ENCODE peak calls at places on chromosomes 12 and 14, in six cellular contexts. One of them, this sample, is unnamed.

GRCh38 chr12:11543513-11544168 is 105.8 kb upstream of the ETV6 start:
- DNase-seq in IMR-90: peak; percentile 25
- DNase-seq in neuronal stem cell: no peak
- DNase-seq in mesenchymal stem cell: peak; percentile 55
- DNase-seq in H1: no peak
- DNase-seq in trophoblast cell: no peak
- DNase-seq in this sample: no peak

GRCh38 chr12:124576061-124576650 is 8.7 kb upstream of the NCOR2 start:
- DNase-seq in IMR-90: no peak
- DNase-seq in neuronal stem cell: no peak
- DNase-seq in mesenchymal stem cell: no peak
- DNase-seq in H1: no peak
- DNase-seq in trophoblast cell: no peak
- DNase-seq in this sample: no peak

GRCh38 chr14:20609215-20610001 is 18.2 kb upstream of the RNASE12 start:
- DNase-seq in IMR-90: peak; percentile 86
- DNase-seq in neuronal stem cell: peak; percentile 87
- DNase-seq in mesenchymal stem cell: peak; percentile 88
- DNase-seq in H1: no peak
- DNase-seq in trophoblast cell: peak; percentile 69
- DNase-seq in this sample: peak; percentile 82

GRCh38 chr14:63432228-63432627 is 110.9 kb downstream of the PPP2R5E start:
- DNase-seq in IMR-90: no peak
- DNase-seq in neuronal stem cell: no peak
- DNase-seq in mesenchymal stem cell: no peak
- DNase-seq in H1: no peak
- DNase-seq in trophoblast cell: no peak
- DNase-seq in this sample: no peak

GRCh38 chr14:101176535-101177205 is 273.1 kb upstream of the RTL1 start:
- DNase-seq in IMR-90: no peak
- DNase-seq in neuronal stem cell: no peak
- DNase-seq in mesenchymal stem cell: no peak
- DNase-seq in H1: no peak
- DNase-seq in trophoblast cell: no peak
- DNase-seq in this sample: peak; percentile 17

GRCh38 chr12:57093412-57094193 is 4.7 kb downstream of the NAB2 start:
- DNase-seq in IMR-90: peak; percentile 90
- DNase-seq in neuronal stem cell: peak; percentile 77
- DNase-seq in mesenchymal stem cell: peak; percentile 87
- DNase-seq in H1: no peak
- DNase-seq in trophoblast cell: no peak
- DNase-seq in this sample: peak; percentile 85

GRCh38 chr12:93783827-93784226 is 106.7 kb downstream of the CRADD start:
- DNase-seq in IMR-90: no peak
- DNase-seq in neuronal stem cell: no peak
- DNase-seq in mesenchymal stem cell: peak; percentile 27
- DNase-seq in H1: no peak
- DNase-seq in trophoblast cell: no peak
- DNase-seq in this sample: no peak

GRCh38 chr12:68304626-68305025 is 27.5 kb downstream of the MDM1 start:
- DNase-seq in IMR-90: peak; percentile 59
- DNase-seq in neuronal stem cell: no peak
- DNase-seq in mesenchymal stem cell: no peak
- DNase-seq in H1: no peak
- DNase-seq in trophoblast cell: no peak
- DNase-seq in this sample: no peak

GRCh38 chr12:50753232-50753769 is 10.6 kb upstream of the ATF1 start:
- DNase-seq in IMR-90: no peak
- DNase-seq in neuronal stem cell: no peak
- DNase-seq in mesenchymal stem cell: no peak
- DNase-seq in H1: no peak
- DNase-seq in trophoblast cell: no peak
- DNase-seq in this sample: peak; percentile 9

GRCh38 chr12:53279283-53279869 is 11.3 kb downstream of the ESPL1 start:
- DNase-seq in IMR-90: no peak
- DNase-seq in neuronal stem cell: no peak
- DNase-seq in mesenchymal stem cell: no peak
- DNase-seq in H1: no peak
- DNase-seq in trophoblast cell: no peak
- DNase-seq in this sample: no peak

GRCh38 chr12:2064078-2064507 is 11.3 kb downstream of the CACNA1C start:
- DNase-seq in IMR-90: peak; percentile 59
- DNase-seq in neuronal stem cell: no peak
- DNase-seq in mesenchymal stem cell: peak; percentile 31
- DNase-seq in H1: no peak
- DNase-seq in trophoblast cell: peak; percentile 50
- DNase-seq in this sample: no peak

GRCh38 chr14:73878436-73878835 is 8.2 kb upstream of the ZNF410 start:
- DNase-seq in IMR-90: peak; percentile 92
- DNase-seq in neuronal stem cell: no peak
- DNase-seq in mesenchymal stem cell: peak; percentile 88
- DNase-seq in H1: no peak
- DNase-seq in trophoblast cell: no peak
- DNase-seq in this sample: no peak

GRCh38 chr12:3129301-3130052 is 52.3 kb downstream of the TSPAN9 start:
- DNase-seq in IMR-90: peak; percentile 88
- DNase-seq in neuronal stem cell: no peak
- DNase-seq in mesenchymal stem cell: peak; percentile 71
- DNase-seq in H1: no peak
- DNase-seq in trophoblast cell: no peak
- DNase-seq in this sample: no peak

GRCh38 chr14:21095430-21096205 is 2.8 kb downstream of the ZNF219 start:
- DNase-seq in IMR-90: peak; percentile 51
- DNase-seq in neuronal stem cell: no peak
- DNase-seq in mesenchymal stem cell: no peak
- DNase-seq in H1: no peak
- DNase-seq in trophoblast cell: no peak
- DNase-seq in this sample: peak; percentile 31

GRCh38 chr12:40622246-40622838 is 69.9 kb upstream of the CNTN1 start:
- DNase-seq in IMR-90: peak; percentile 43
- DNase-seq in neuronal stem cell: peak; percentile 57
- DNase-seq in mesenchymal stem cell: peak; percentile 15
- DNase-seq in H1: peak; percentile 46
- DNase-seq in trophoblast cell: peak; percentile 56
- DNase-seq in this sample: peak; percentile 59

GRCh38 chr14:100538566-100539318 is 48.5 kb downstream of the BEGAIN start:
- DNase-seq in IMR-90: no peak
- DNase-seq in neuronal stem cell: no peak
- DNase-seq in mesenchymal stem cell: no peak
- DNase-seq in H1: no peak
- DNase-seq in trophoblast cell: no peak
- DNase-seq in this sample: no peak

GRCh38 chr12:64187370-64187769 is 34.7 kb downstream of the KICS2 start:
- DNase-seq in IMR-90: peak; percentile 74
- DNase-seq in neuronal stem cell: no peak
- DNase-seq in mesenchymal stem cell: peak; percentile 63
- DNase-seq in H1: no peak
- DNase-seq in trophoblast cell: no peak
- DNase-seq in this sample: no peak

GRCh38 chr12:751192-751827 is 1.1 kb upstream of the WNK1 start:
- DNase-seq in IMR-90: peak; percentile 96
- DNase-seq in neuronal stem cell: peak; percentile 96
- DNase-seq in mesenchymal stem cell: peak; percentile 97
- DNase-seq in H1: peak; percentile 94
- DNase-seq in trophoblast cell: peak; percentile 99
- DNase-seq in this sample: peak; percentile 98

GRCh38 chr12:753401-754237 is 1.2 kb downstream of the WNK1 start:
- DNase-seq in IMR-90: no peak
- DNase-seq in neuronal stem cell: no peak
- DNase-seq in mesenchymal stem cell: peak; percentile 44
- DNase-seq in H1: no peak
- DNase-seq in trophoblast cell: no peak
- DNase-seq in this sample: peak; percentile 50

GRCh38 chr12:754238-754816 is 1.9 kb downstream of the WNK1 start:
- DNase-seq in IMR-90: no peak
- DNase-seq in neuronal stem cell: no peak
- DNase-seq in mesenchymal stem cell: peak; percentile 42
- DNase-seq in H1: no peak
- DNase-seq in trophoblast cell: peak; percentile 20
- DNase-seq in this sample: no peak

GRCh38 chr12:751828-752672 is at the start of gene WNK1:
- DNase-seq in IMR-90: peak; percentile 99
- DNase-seq in neuronal stem cell: peak; percentile 98
- DNase-seq in mesenchymal stem cell: peak; percentile 99
- DNase-seq in H1: peak; percentile 92
- DNase-seq in trophoblast cell: peak; percentile 98
- DNase-seq in this sample: peak; percentile 99

DNA sequence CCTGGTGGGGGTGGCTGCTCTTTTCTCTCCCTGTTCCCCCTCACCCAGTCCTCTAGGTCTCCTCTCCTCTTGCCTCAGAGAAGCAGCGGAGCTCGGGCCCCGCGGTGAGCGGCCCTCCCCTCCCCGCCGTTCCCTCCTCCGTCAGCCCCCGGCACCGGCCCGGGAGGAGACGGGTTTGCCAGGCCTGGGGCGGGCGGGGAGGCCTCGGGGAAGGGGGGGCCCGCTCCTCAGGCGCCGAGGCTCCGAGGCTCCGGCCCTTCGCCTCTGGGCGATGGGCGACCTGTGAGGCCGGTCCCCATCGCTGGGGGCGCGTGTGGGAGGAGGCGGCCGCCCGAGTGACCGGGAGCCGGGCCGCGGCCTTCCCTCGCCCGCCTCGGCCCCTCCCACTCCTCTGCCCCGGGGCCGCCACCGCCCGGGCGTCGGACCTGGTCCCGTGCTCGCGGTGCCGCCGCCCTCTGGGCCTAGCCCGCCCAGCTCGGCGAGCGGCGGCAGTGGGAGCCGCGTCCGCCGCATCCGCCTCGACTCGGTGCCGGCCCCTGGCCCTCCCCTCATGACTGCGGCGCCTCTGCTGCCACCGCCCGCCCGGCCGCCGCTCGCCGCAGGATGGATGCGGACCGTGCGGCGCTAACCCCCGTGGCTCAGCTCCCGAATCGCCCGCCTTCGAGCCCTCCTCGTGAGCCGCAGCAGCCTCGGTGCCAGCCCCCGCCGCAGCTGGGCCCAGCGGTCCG is 458 bp downstream of the WNK1 start:
- DNase-seq in IMR-90: peak; percentile 21
- DNase-seq in neuronal stem cell: no peak
- DNase-seq in mesenchymal stem cell: peak; percentile 71
- DNase-seq in H1: no peak
- DNase-seq in trophoblast cell: peak; percentile 29
- DNase-seq in this sample: peak; percentile 39
- H3K4ac ChIP-seq in IMR-90: peak overlapping the region; percentile 77
- H3K4ac ChIP-seq in neuronal stem cell: peak overlapping the region; percentile 37
- H3K4ac ChIP-seq in mesenchymal stem cell: peak overlapping the region; percentile 97
- H3K4ac ChIP-seq in H1: no peak overlapping the region
- H3K4ac ChIP-seq in trophoblast cell: peak overlapping the region; percentile 96
- H3K4ac ChIP-seq in this sample: no peak overlapping the region

DNA sequence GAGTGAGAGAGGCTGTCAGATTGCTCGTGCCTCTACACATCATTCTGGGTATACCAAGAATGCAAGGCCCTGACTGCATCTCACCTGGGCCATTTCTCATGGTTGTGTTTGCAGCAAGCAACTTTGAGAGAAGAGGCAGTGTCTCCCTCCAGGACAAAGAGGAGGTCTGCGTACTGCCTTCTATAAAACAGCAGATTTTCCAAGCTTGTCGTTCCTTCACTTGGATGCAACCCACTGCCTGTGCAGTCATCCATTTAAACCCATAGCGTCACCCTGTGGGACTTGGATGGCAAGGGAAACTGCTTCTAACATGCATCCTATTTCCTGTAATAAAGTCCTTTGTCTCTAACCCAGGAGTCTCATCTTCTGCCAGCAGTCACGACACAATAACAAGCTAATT is 1.3 kb downstream of the POMT2 start:
- DNase-seq in IMR-90: no peak
- DNase-seq in neuronal stem cell: no peak
- DNase-seq in mesenchymal stem cell: peak; percentile 26
- DNase-seq in H1: no peak
- DNase-seq in trophoblast cell: no peak
- DNase-seq in this sample: no peak
- H4K91ac ChIP-seq in IMR-90: no peak overlapping the region
- H4K91ac ChIP-seq in neuronal stem cell: no peak overlapping the region
- H4K91ac ChIP-seq in mesenchymal stem cell: no peak overlapping the region
- H4K91ac ChIP-seq in H1: no peak overlapping the region
- H4K91ac ChIP-seq in trophoblast cell: no peak overlapping the region
- H4K91ac ChIP-seq in this sample: no peak overlapping the region

DNA sequence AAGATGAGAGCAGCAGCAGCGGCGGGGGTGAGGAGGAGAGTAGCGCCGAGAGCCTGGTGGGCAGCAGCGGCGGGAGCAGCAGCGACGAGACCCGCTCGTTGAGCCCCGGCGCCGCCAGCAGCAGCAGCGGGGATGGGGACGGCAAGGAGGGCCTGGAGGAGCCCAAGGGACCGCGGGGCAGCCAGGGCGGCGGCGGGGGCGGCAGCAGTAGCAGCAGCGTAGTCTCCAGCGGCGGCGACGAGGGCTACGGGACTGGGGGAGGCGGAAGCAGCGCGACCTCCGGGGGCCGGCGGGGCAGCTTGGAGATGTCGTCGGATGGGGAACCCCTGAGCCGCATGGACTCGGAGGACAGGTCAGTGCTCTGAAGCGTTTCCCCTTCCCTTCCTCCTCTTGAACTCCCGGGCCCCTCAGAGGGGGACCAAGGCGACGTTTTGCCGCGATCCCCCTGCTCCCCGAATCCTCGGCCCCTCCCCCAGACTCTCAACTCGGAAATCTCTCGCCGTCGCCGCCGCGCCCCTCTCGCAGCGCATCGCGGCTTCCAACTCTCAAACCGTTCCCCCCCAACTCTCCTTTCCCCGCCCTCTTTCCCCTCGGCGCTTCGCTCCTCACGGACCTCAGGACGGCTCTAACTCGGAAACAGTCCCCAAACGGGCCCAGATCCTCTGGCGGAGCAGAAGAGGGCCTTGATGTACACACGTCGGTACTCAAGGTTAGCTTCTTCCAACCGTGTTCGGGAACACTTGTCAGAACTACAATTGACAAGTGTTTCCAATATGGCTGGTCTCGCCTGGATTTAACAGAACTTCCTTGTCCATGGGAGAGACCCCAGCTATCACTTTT is 947 bp downstream of the AEBP2 start:
- DNase-seq in IMR-90: peak; percentile 51
- DNase-seq in neuronal stem cell: peak; percentile 44
- DNase-seq in mesenchymal stem cell: peak; percentile 75
- DNase-seq in H1: no peak
- DNase-seq in trophoblast cell: peak; percentile 25
- DNase-seq in this sample: peak; percentile 61
- H3K4ac ChIP-seq in IMR-90: peak overlapping the region; percentile 97
- H3K4ac ChIP-seq in neuronal stem cell: peak overlapping the region; percentile 76
- H3K4ac ChIP-seq in mesenchymal stem cell: peak overlapping the region; percentile 100
- H3K4ac ChIP-seq in H1: peak overlapping the region; percentile 69
- H3K4ac ChIP-seq in trophoblast cell: peak overlapping the region; percentile 100
- H3K4ac ChIP-seq in this sample: peak overlapping the region; percentile 56

DNA sequence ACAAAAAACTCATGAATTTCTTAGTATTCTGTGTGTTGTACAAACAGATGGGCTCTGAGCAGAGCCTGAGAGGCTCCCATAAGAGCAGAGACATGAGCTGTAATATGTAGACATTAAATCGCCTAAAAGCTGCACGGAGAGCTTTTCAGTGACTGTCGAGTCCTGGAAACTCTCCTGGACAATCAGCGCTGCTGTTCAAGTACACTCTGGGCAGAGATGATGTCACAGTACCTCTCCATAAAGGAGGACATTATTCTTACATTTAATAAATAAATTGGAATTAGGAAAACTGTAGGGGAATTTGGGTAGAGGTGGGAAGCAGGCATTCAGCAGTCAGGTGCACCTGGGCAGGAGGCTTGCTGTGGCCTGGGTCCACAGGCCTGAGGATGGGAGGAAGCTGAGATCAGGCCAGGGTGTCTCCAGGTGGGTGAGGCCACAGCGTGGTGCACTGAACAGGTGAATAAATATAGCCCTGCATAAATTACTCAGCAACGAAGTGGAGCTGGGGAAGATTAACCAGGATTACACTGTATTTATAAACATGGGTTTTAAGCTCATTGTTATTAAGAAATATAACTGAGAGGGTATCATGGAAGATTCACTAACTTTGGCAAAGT is 13.3 kb upstream of the TCL1A start:
- DNase-seq in IMR-90: no peak
- DNase-seq in neuronal stem cell: no peak
- DNase-seq in mesenchymal stem cell: no peak
- DNase-seq in H1: no peak
- DNase-seq in trophoblast cell: no peak
- DNase-seq in this sample: no peak
- H4K91ac ChIP-seq in IMR-90: no peak overlapping the region
- H4K91ac ChIP-seq in neuronal stem cell: no peak overlapping the region
- H4K91ac ChIP-seq in mesenchymal stem cell: no peak overlapping the region
- H4K91ac ChIP-seq in H1: no peak overlapping the region
- H4K91ac ChIP-seq in trophoblast cell: no peak overlapping the region
- H4K91ac ChIP-seq in this sample: no peak overlapping the region

This sample was measured in H9.